ENCODE peak calls at places on chromosome 19, in five cellular contexts. E, X, L, J and A are unnamed samples.
A peak's percentile ranks its signal among the peaks of the same experiment; 100 is the strongest.

GRCh38 chr19:55301459-55302331 is 17.9 kb downstream of the BRSK1 start:
- DNase-seq in E (peak; percentile 88), X (peak; percentile 61), L (peak; percentile 100), J (peak; percentile 78), A (peak; percentile 91)

GRCh38 chr19:48967346-48968178 is 2.5 kb downstream of the FTL start:
- DNase-seq in E (peak; percentile 55), X (peak; percentile 44), L (no peak), J (peak; percentile 90), A (no peak)

GRCh38 chr19:41926028-41926860 is 2.0 kb downstream of the ERFL start:
- DNase-seq in E (no peak), X (no peak), L (no peak), J (no peak), A (no peak)

GRCh38 chr19:49681830-49682229 is 4.8 kb downstream of the PRMT1 start:
- DNase-seq in E (no peak), X (no peak), L (no peak), J (no peak), A (no peak)

GRCh38 chr19:33673258-33673875 is 51.6 kb downstream of the CHST8 start:
- DNase-seq in E (no peak), X (no peak), L (no peak), J (no peak), A (no peak)

GRCh38 chr19:13770013-13770635 is 4.1 kb upstream of the C19orf53 start:
- DNase-seq in E (no peak), X (no peak), L (no peak), J (no peak), A (no peak)

GRCh38 chr19:1577929-1578618 is 9.9 kb upstream of the MEX3D start:
- DNase-seq in E (no peak), X (no peak), L (no peak), J (no peak), A (no peak)

GRCh38 chr19:40235238-40236025 is 8.9 kb upstream of the CCNP start:
- DNase-seq in E (peak; percentile 60), X (no peak), L (no peak), J (no peak), A (no peak)

GRCh38 chr19:9835507-9835949 is 410 bp downstream of the PIN1 start:
- DNase-seq in E (no peak), X (no peak), L (no peak), J (no peak), A (no peak)

GRCh38 chr19:2123682-2124387 is 27.1 kb downstream of the IZUMO4 start:
- DNase-seq in E (peak; percentile 70), X (no peak), L (peak; percentile 86), J (peak; percentile 11), A (peak; percentile 30)

GRCh38 chr19:30719991-30720329 is 347.8 kb downstream of the ZNF536 start:
- DNase-seq in E (peak; percentile 52), X (no peak), L (peak; percentile 58), J (peak; percentile 4), A (no peak)

GRCh38 chr19:40717325-40717879 is 490 bp downstream of the ITPKC start:
- DNase-seq in E (no peak), X (no peak), L (no peak), J (no peak), A (no peak)

GRCh38 chr19:41910992-41911888 is 17.0 kb downstream of the ERFL start:
- DNase-seq in E (no peak), X (no peak), L (no peak), J (no peak), A (no peak)

GRCh38 chr19:40056505-40056904 is 474 bp upstream of the ZNF780B start:
- DNase-seq in E (no peak), X (no peak), L (no peak), J (no peak), A (no peak)

GRCh38 chr19:48271531-48272151 is 1.8 kb downstream of the ZNF114 start:
- DNase-seq in E (peak; percentile 80), X (peak; percentile 97), L (peak; percentile 82), J (peak; percentile 66), A (peak; percentile 43)

GRCh38 chr19:49554701-49555181 is 25.6 kb downstream of the NOSIP start:
- DNase-seq in E (no peak), X (peak; percentile 34), L (no peak), J (no peak), A (no peak)

GRCh38 chr19:13318190-13318589 is 168.0 kb downstream of the IER2 start:
- DNase-seq in E (no peak), X (no peak), L (no peak), J (no peak), A (no peak)

GRCh38 chr19:861756-862528 is 2.5 kb downstream of the CFD start:
- DNase-seq in E (peak; percentile 98), X (peak; percentile 39), L (peak; percentile 96), J (peak; percentile 39), A (peak; percentile 43)

GRCh38 chr19:48997972-48998371 is 4.3 kb downstream of the RUVBL2 start:
- DNase-seq in E (peak; percentile 86), X (peak; percentile 69), L (peak; percentile 93), J (peak; percentile 70), A (peak; percentile 43)

GRCh38 chr19:45074744-45075143 is 1.5 kb downstream of the ZNF296 start:
- DNase-seq in E (peak; percentile 57), X (no peak), L (no peak), J (no peak), A (peak; percentile 20)

GRCh38 chr19:49689133-49690072 is at the start of gene ADM5:
- DNase-seq in E (peak; percentile 82), X (peak; percentile 35), L (peak; percentile 87), J (no peak), A (no peak)

GRCh38 chr19:40659116-40659515 is 31.3 kb downstream of the NUMBL start:
- DNase-seq in E (no peak), X (no peak), L (no peak), J (no peak), A (no peak)

GRCh38 chr19:36054119-36054732 is at the start of gene THAP8:
- DNase-seq in E (peak; percentile 99), X (peak; percentile 98), L (peak; percentile 98), J (peak; percentile 100), A (peak; percentile 98)
- H2BK120ac ChIP-seq in E (no peak within 1 kb of the TSS), X (peak within 1 kb of the TSS; percentile 30), L (no peak within 1 kb of the TSS), J (peak within 1 kb of the TSS; percentile 66), A (peak within 1 kb of the TSS; percentile 65)

DNA sequence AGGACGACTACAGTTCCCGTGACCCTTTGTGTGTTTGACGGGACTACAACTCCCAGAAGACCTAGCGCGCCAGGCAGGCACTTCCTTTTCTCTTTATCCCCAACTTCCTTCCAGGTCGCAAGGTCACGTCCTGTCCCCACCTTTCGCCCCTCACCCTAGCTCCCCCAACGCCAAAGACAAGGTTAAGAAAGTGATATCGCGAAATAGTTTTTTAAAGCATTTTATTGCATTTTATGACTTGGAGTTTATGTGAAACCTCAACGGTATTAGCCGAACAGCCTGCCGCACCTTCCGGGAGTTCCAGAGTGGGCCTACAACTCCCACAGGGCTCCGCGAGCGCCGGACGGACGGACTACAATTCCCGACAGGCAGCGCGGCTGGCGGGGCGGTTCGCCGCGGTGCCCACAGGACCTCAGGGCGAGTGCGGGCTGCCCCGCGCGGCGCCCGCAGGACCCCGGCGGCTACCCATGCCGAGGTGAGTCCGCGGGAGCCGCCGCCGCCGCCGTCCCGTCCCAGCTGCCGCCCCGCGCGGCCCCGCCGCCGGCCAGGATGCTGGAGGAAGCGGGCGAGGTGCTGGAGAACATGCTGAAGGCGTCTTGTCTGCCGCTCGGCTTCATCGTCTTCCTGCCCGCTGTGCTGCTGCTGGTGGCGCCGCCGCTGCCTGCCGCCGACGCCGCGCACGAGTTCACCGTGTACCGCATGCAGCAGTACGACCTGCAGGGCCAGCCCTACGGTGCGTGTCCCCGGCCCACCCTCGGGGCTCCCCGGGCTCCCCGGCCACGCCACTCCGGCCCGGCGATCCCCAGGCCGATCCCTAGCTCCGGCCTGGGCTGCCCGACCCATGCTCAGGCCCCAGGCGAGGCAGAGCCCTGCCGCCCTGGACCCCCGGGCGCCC is at the start of gene NCLN:
- DNase-seq in E (peak; percentile 93), X (peak; percentile 91), L (peak; percentile 95), J (peak; percentile 97), A (peak; percentile 96)
- H3K18ac ChIP-seq in E (peak within 1 kb of the TSS; percentile 96), X (peak within 1 kb of the TSS; percentile 94), L (peak within 1 kb of the TSS; percentile 80), J (peak within 1 kb of the TSS; percentile 88), A (peak within 1 kb of the TSS; percentile 93)

DNA sequence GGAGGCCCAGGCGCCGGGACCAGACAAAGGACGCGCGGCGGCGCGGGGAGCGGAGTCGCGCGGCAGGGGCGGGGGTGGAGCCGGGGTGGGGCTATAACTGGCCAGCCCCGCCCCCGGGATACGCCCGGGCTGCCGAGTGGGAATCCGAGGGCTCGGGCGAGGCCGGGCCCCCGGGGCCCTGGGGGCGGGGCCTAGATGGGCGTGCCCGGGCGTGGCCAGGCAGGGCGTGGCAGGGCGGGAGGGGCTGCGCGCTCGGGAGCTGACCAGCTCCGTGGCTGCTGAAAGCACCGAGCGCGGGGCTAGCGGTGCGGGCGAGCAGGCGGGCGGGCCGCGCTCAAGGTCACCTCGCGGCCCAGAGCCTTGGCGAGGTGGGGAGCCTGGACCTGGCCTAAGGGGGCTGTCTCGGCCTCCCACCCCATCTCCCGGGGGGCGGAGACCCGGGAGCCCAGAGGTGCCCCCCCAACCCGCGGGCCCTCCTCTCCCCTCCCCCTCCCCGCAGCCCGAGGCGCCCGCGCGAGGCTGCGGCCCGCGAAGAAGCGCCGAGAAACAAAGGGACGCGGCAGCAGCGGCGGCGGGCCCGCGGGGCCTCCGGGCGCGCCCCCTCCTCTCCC is 1.3 kb downstream of the ELAVL3 start:
- DNase-seq in E (peak; percentile 92), X (no peak), L (peak; percentile 97), J (no peak), A (peak; percentile 50)
- H2BK12ac ChIP-seq in E (no peak overlapping the region), X (no peak overlapping the region), L (no peak overlapping the region), J (no peak overlapping the region), A (no peak overlapping the region)

GRCh38 chr19:18373892-18374629 is 11.9 kb upstream of the GDF15 start:
- DNase-seq in E (peak; percentile 99), X (peak; percentile 74), L (peak; percentile 86), J (peak; percentile 99), A (no peak)
- H2BK120ac ChIP-seq in E (peak overlapping the region; percentile 15), X (peak overlapping the region; percentile 100), L (peak overlapping the region; percentile 96), J (peak overlapping the region; percentile 82), A (peak overlapping the region; percentile 38)